ENCODE peak calls at places on chromosome 20, in four cellular contexts. M, I, N and Z are unnamed samples.

GRCh38 chr20:49675368-49676151 is 38.1 kb downstream of the B4GALT5 start:
- DNase-seq in N (no peak), I (peak), M (no peak), Z (no peak)

GRCh38 chr20:31632503-31633338 is 5.0 kb upstream of the COX4I2 start:
- DNase-seq in I (no peak), M (no peak), N (no peak), Z (no peak)

GRCh38 chr20:10747019-10747418 is 73.2 kb upstream of the JAG1 start:
- DNase-seq in N (no peak), I (no peak), M (no peak), Z (no peak)

GRCh38 chr20:58623579-58624473 is 27.3 kb upstream of the STX16 start:
- DNase-seq in M (no peak), I (peak), N (peak), Z (no peak)

GRCh38 chr20:17690144-17690543 is 8.1 kb upstream of the RRBP1 start:
- DNase-seq in I (no peak), N (no peak), M (no peak), Z (no peak)

GRCh38 chr20:53629436-53629835 is 35.8 kb upstream of the ZNF217 start:
- DNase-seq in N (no peak), M (no peak), I (no peak), Z (no peak)

GRCh38 chr20:48949304-48950170 is 28.0 kb downstream of the ARFGEF2 start:
- DNase-seq in N (no peak), M (no peak), I (no peak), Z (no peak)

GRCh38 chr20:51026317-51026716 is 3.4 kb upstream of the KCNG1 start:
- DNase-seq in N (no peak), M (no peak), I (no peak), Z (no peak)

GRCh38 chr20:25318471-25319240 is 70.8 kb downstream of the PYGB start:
- DNase-seq in M (no peak), I (no peak), N (no peak), Z (peak)

GRCh38 chr20:479487-479886 is 17.2 kb upstream of the TBC1D20 start:
- DNase-seq in N (no peak), M (no peak), I (no peak), Z (no peak)

GRCh38 chr20:47847882-47848485 is 62.7 kb upstream of the SULF2 start:
- DNase-seq in I (no peak), N (no peak), M (no peak), Z (no peak)

GRCh38 chr20:21353236-21353635 is 44.1 kb downstream of the NKX2-4 start:
- DNase-seq in I (no peak), N (no peak), M (no peak), Z (no peak)

GRCh38 chr20:47789081-47789998 is 4.1 kb upstream of the SULF2 start:
- DNase-seq in I (no peak), M (no peak), N (no peak), Z (no peak)

GRCh38 chr20:35216541-35216940 is 9.9 kb upstream of the MMP24 start:
- DNase-seq in I (no peak), M (no peak), N (no peak), Z (no peak)

GRCh38 chr20:37846573-37846972 is 56.4 kb upstream of the VSTM2L start:
- DNase-seq in I (no peak), N (no peak), M (no peak), Z (no peak)

GRCh38 chr20:58870293-58871014 is 17.9 kb downstream of the GNAS start:
- DNase-seq in N (no peak), I (peak), M (peak), Z (peak)

GRCh38 chr20:51446230-51446629 is 96.3 kb downstream of the NFATC2 start:
- DNase-seq in I (no peak), N (no peak), M (no peak), Z (no peak)

GRCh38 chr20:33789109-33789857 is 21.9 kb upstream of the CHMP4B start:
- DNase-seq in M (no peak), I (peak), N (peak), Z (peak)

GRCh38 chr20:56566621-56567020 is 33.6 kb downstream of the FAM209B start:
- DNase-seq in I (no peak), N (no peak), M (no peak), Z (no peak)

GRCh38 chr20:50484271-50484976 is 25.8 kb upstream of the PTPN1 start:
- DNase-seq in N (no peak), M (no peak), I (no peak), Z (peak)

GRCh38 chr20:37526839-37527637 is 638 bp downstream of the BLCAP start:
- DNase-seq in M (no peak), I (peak), N (no peak), Z (no peak)

GRCh38 chr20:14441201-14441600 is 103.8 kb upstream of the FLRT3 start:
- DNase-seq in I (no peak), N (no peak), M (no peak), Z (peak)

GRCh38 chr20:37903317-37904007 is 535 bp downstream of the VSTM2L start:
- DNase-seq in N (no peak), M (no peak), I (peak), Z (no peak)

GRCh38 chr20:8104252-8104651 is 27.8 kb upstream of the PLCB1 start:
- DNase-seq in I (no peak), N (no peak), M (no peak), Z (no peak)

GRCh38 chr20:53002786-53003185 is 30.6 kb downstream of the TSHZ2 start:
- DNase-seq in N (no peak), I (no peak), M (no peak), Z (no peak)

GRCh38 chr20:47680804-47681529 is 104.3 kb downstream of the SULF2 start:
- DNase-seq in M (no peak), N (no peak), I (no peak), Z (no peak)

GRCh38 chr20:51906049-51906448 is 103.7 kb upstream of the SALL4 start:
- DNase-seq in N (no peak), M (no peak), I (no peak), Z (no peak)

GRCh38 chr20:61874421-61875068 is 191.1 kb downstream of the TAF4 start:
- DNase-seq in N (no peak), I (peak), M (no peak), Z (no peak)
- TF ChIP-seq CTCF in N (no peak), I (no peak), M (no peak), Z (no peak)

GRCh38 chr20:62975251-62975770 is 22.8 kb downstream of the SLC17A9 start:
- DNase-seq in I (no peak), N (no peak), M (no peak), Z (no peak)

GRCh38 chr20:62972270-62973032 is 19.9 kb downstream of the SLC17A9 start:
- DNase-seq in I (peak), M (peak), N (peak), Z (peak)

GRCh38 chr20:62971211-62971949 is 18.9 kb downstream of the SLC17A9 start:
- DNase-seq in I (no peak), M (no peak), N (no peak), Z (no peak)

GRCh38 chr20:62970307-62971210 is 18.1 kb downstream of the SLC17A9 start:
- DNase-seq in M (no peak), N (no peak), I (no peak), Z (no peak)

GRCh38 chr20:62973033-62973745 is 20.7 kb downstream of the SLC17A9 start:
- DNase-seq in I (no peak), N (no peak), M (no peak), Z (no peak)
- TF ChIP-seq CTCF in I (no peak), N (no peak), M (no peak), Z (no peak)

DNA sequence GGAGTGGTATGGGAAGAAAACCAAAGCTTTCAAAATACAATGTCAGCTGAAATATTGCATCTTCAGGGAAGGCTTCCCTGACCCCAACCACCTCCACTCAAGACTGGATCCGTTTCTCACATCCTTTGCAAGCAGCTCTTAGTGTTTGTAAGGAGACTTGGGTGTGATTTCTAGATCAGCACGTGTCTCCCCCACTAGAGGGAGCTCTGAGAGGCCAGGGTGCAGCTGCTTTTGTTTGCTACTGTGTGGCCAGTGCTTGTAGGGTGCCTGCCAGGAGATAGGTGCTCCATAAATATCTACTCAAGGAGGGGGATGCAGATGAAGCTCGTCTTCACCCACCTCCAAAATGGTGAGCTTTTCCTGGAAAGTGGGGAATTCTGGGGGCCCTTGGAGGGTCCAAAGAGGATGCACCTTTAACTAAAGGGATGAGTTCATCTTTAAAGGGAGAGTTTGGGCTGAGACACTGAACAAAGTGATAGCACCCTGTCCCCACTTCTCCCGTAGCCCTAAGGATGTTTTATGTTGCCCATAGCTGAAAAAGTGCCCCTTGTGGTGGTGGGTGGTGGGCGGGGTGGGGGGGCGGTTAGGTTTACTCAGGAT is 52.6 kb upstream of the MAFB start:
- DNase-seq in N (no peak), M (peak), I (peak), Z (peak)
- TF ChIP-seq CTCF in N (peak), M (no peak), I (peak), Z (peak)

GRCh38 chr20:45415822-45416637 is at the start of gene PIGT:
- DNase-seq in M (peak), N (no peak), I (peak), Z (peak)
- TF ChIP-seq CTCF in M (no peak), N (no peak), I (no peak), Z (no peak)

GRCh38 chr20:13098720-13099355 is 90.1 kb downstream of the SPTLC3 start:
- DNase-seq in M (no peak), N (no peak), I (no peak), Z (no peak)

GRCh38 chr20:13099676-13100075 is 90.9 kb downstream of the SPTLC3 start:
- DNase-seq in N (no peak), M (no peak), I (no peak), Z (no peak)

GRCh38 chr20:13089950-13090469 is 81.2 kb downstream of the SPTLC3 start:
- DNase-seq in I (no peak), M (no peak), N (no peak), Z (no peak)

DNA sequence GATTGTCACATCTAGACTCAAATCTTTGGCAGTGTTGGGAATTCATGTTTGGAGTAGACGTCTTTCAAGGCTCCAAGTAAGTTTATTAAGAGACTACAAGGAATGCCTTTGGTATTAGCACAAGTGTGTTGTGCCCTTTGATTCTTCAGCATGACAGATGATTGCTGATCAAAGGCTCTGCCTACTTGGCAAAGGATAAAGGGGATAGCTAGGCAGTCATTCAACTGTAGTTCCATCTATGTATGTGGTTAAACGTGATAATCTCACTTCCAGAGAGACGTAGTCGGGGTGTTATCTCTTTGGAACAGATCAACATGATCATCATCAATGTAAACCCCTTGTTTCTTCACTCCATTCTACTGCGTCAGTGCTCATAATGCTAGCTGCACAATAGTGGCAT is 86.2 kb downstream of the SPTLC3 start:
- DNase-seq in N (no peak), M (no peak), I (no peak), Z (no peak)
- TF ChIP-seq CTCF in N (no peak), M (no peak), I (no peak), Z (no peak)

GRCh38 chr20:45229264-45230056 is 8.3 kb downstream of the SEMG2 start:
- DNase-seq in M (no peak), I (peak), N (no peak), Z (peak)
- TF ChIP-seq CTCF in M (no peak), I (peak), N (peak), Z (peak)

GRCh38 chr20:57576002-57576401 is 15.1 kb downstream of the PCK1 start:
- DNase-seq in N (no peak), M (no peak), I (no peak), Z (no peak)

GRCh38 chr20:57570898-57571297 is 10.0 kb downstream of the PCK1 start:
- DNase-seq in N (no peak), M (no peak), I (no peak), Z (no peak)

GRCh38 chr20:57573176-57573575 is 12.3 kb downstream of the PCK1 start:
- DNase-seq in N (no peak), M (no peak), I (no peak), Z (no peak)

GRCh38 chr20:57574954-57575353 is 14.0 kb downstream of the PCK1 start:
- DNase-seq in M (no peak), N (no peak), I (no peak), Z (no peak)

DNA sequence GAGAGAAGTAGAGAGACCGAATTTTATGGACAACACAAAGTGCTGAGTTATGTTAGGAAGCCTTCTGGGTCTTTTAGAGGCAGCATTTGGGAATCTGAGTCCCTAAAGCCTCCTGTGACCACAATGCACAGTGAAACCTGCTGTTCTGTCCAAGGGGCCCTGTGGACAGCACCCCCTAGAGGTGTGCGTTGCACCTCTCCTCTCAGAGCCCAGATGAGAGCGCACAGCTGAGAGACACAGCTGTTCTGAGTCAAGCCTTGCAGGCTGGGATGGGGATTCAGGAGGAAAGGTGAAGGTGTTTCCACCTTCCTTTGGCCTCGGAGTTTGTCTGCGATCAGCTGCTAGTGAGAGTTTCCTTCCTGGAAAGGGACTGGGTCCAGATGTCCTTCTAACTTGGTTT is 13.0 kb downstream of the PCK1 start:
- DNase-seq in M (no peak), I (no peak), N (no peak), Z (no peak)
- TF ChIP-seq CTCF in M (no peak), I (peak), N (no peak), Z (no peak)

DNA sequence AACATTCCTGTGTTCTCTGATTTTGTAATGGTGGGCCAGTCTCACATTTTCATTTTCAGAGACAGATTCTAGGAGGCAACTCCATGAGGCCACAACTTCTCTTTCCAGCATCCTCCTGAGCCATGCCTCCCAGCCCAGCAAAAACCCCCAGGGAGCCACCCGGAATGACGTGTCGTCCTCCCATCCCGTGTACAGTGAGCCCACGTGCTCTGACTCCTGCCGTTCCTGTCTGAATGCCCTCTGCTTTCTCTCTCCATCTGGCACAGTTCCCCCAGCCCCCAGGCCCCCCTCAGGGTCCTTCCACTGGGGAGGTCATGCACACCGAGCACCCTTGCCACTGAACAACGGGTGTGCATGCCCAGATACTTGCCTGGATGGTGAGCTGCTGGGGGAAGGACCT is 38.0 kb downstream of the C20orf203 start:
- DNase-seq in I (no peak), N (no peak), M (no peak), Z (no peak)
- TF ChIP-seq CTCF in I (no peak), N (no peak), M (no peak), Z (no peak)

GRCh38 chr20:44692932-44693476 is 22.2 kb upstream of the CCN5 start:
- DNase-seq in M (no peak), I (peak), N (peak), Z (no peak)
- TF ChIP-seq CTCF in M (no peak), I (no peak), N (no peak), Z (no peak)